ENCODE peak calls at places on chromosomes 4 and X, in ten cellular contexts. O is sigmoid colon; T is foreskin melanocyte; Y is activated naive CD4-positive, alpha-beta T cell treated with Interleukin-2 at 50 U/mL for 16 hours; I is progenitor cell of endocrine pancreas; M is stimulated activated CD4-positive, alpha-beta T cell treated with anti-CD3 and anti-CD28 coated beads, Interleukin-4, amount 100 ng/mL, for 4 hours; N is neuronal stem cell; Z is germinal center; U is nephron progenitor cell; Q is AG08396. V is an unnamed sample.

GRCh38 chr4:139208404-139208945 is 31.5 kb upstream of the ELF2 start:
- DNase-seq in O (peak), T (no peak), Y (no peak), I (no peak), M (no peak), N (no peak), Z (no peak), U (no peak), Q (peak), V (no peak)

GRCh38 chr4:19358015-19358414 is 893.7 kb upstream of the SLIT2 start:
- DNase-seq in O (no peak), T (no peak), Y (no peak), I (no peak), M (no peak), N (no peak), Z (no peak), U (no peak), Q (no peak), V (no peak)

GRCh38 chr4:38601244-38601915 is 62.6 kb upstream of the KLF3 start:
- DNase-seq in O (no peak), T (no peak), Y (no peak), I (no peak), M (no peak), N (no peak), Z (no peak), U (no peak), Q (no peak), V (no peak)

GRCh38 chr4:151417766-151418376 is 8.9 kb downstream of the FHIP1A start:
- DNase-seq in O (no peak), T (no peak), Y (no peak), I (no peak), M (no peak), N (no peak), Z (no peak), U (no peak), Q (no peak), V (no peak)

GRCh38 chrX:103585421-103586313 is at the start of gene TCEAL4:
- DNase-seq in O (peak), T (no peak), Y (peak), I (peak), M (peak), N (no peak), Z (peak), U (peak), Q (peak), V (peak)

GRCh38 chr4:8921465-8921864 is 49.8 kb upstream of the HMX1 start:
- DNase-seq in O (no peak), T (no peak), Y (no peak), I (no peak), M (no peak), N (no peak), Z (peak), U (no peak), Q (no peak), V (peak)

GRCh38 chrX:54509401-54509800 is 13.4 kb upstream of the FGD1 start:
- DNase-seq in O (no peak), T (peak), Y (no peak), I (no peak), M (no peak), N (no peak), Z (no peak), U (peak), Q (no peak), V (peak)

GRCh38 chr4:12889054-12889453 is 595.1 kb downstream of the RAB28 start:
- DNase-seq in O (no peak), T (peak), Y (no peak), I (no peak), M (no peak), N (no peak), Z (no peak), U (no peak), Q (no peak), V (no peak)

GRCh38 chr4:109548655-109549054 is 11.4 kb upstream of the MCUB start:
- DNase-seq in O (no peak), T (peak), Y (no peak), I (no peak), M (no peak), N (no peak), Z (no peak), U (no peak), Q (peak), V (peak)